ENCODE peak calls at places on chromosomes 7 and 10, in seven cellular contexts. One of them, this sample, is unnamed.

GRCh38 chr7:147245274-147245673 is 1128.7 kb downstream of the CNTNAP2 start:
- DNase-seq in HCT116: no peak
- DNase-seq in GM12878: no peak
- DNase-seq in HepG2: peak
- DNase-seq in HEK293T: peak
- DNase-seq in K562: peak
- DNase-seq in H1: peak
- DNase-seq in this sample: peak

GRCh38 chr7:40482794-40483374 is 348.1 kb downstream of the SUGCT start:
- DNase-seq in HCT116: no peak
- DNase-seq in GM12878: no peak
- DNase-seq in HepG2: no peak
- DNase-seq in HEK293T: no peak
- DNase-seq in K562: no peak
- DNase-seq in H1: no peak
- DNase-seq in this sample: no peak

GRCh38 chr7:64887756-64888508 is 15.1 kb upstream of the ZNF273 start:
- DNase-seq in HCT116: no peak
- DNase-seq in GM12878: no peak
- DNase-seq in HepG2: peak
- DNase-seq in HEK293T: no peak
- DNase-seq in K562: peak
- DNase-seq in H1: peak
- DNase-seq in this sample: peak

GRCh38 chr7:42221304-42221703 is 15.7 kb downstream of the GLI3 start:
- DNase-seq in HCT116: no peak
- DNase-seq in GM12878: no peak
- DNase-seq in HepG2: no peak
- DNase-seq in HEK293T: no peak
- DNase-seq in K562: no peak
- DNase-seq in H1: no peak
- DNase-seq in this sample: no peak

GRCh38 chr10:81733547-81733946 is 141.4 kb upstream of the NRG3 start:
- DNase-seq in HCT116: no peak
- DNase-seq in GM12878: no peak
- DNase-seq in HepG2: no peak
- DNase-seq in HEK293T: no peak
- DNase-seq in K562: no peak
- DNase-seq in H1: no peak
- DNase-seq in this sample: no peak

GRCh38 chr10:1677307-1677939 is 59.9 kb downstream of the ADARB2 start:
- DNase-seq in HCT116: no peak
- DNase-seq in GM12878: no peak
- DNase-seq in HepG2: no peak
- DNase-seq in HEK293T: no peak
- DNase-seq in K562: no peak
- DNase-seq in H1: no peak
- DNase-seq in this sample: no peak

GRCh38 chr7:132941905-132942304 is 140.0 kb downstream of the CHCHD3 start:
- DNase-seq in HCT116: no peak
- DNase-seq in GM12878: no peak
- DNase-seq in HepG2: no peak
- DNase-seq in HEK293T: no peak
- DNase-seq in K562: no peak
- DNase-seq in H1: no peak
- DNase-seq in this sample: no peak

GRCh38 chr10:79407811-79408795 is 37.3 kb downstream of the ZCCHC24 start:
- DNase-seq in HCT116: no peak
- DNase-seq in GM12878: no peak
- DNase-seq in HepG2: no peak
- DNase-seq in HEK293T: no peak
- DNase-seq in K562: no peak
- DNase-seq in H1: no peak
- DNase-seq in this sample: no peak

GRCh38 chr7:16594061-16594460 is 51.5 kb downstream of the ANKMY2 start:
- DNase-seq in HCT116: no peak
- DNase-seq in GM12878: no peak
- DNase-seq in HepG2: no peak
- DNase-seq in HEK293T: no peak
- DNase-seq in K562: no peak
- DNase-seq in H1: no peak
- DNase-seq in this sample: no peak

GRCh38 chr10:46518028-46518725 is 38.3 kb downstream of the GPRIN2 start:
- DNase-seq in HCT116: no peak
- DNase-seq in GM12878: no peak
- DNase-seq in HepG2: no peak
- DNase-seq in HEK293T: no peak
- DNase-seq in K562: no peak
- DNase-seq in H1: peak
- DNase-seq in this sample: peak

GRCh38 chr7:99387912-99388311 is 13.4 kb downstream of the ARPC1B start:
- DNase-seq in HCT116: no peak
- DNase-seq in GM12878: no peak
- DNase-seq in HepG2: no peak
- DNase-seq in HEK293T: no peak
- DNase-seq in K562: no peak
- DNase-seq in H1: no peak
- DNase-seq in this sample: no peak

GRCh38 chr10:104925232-104925851 is 284.3 kb downstream of the SORCS3 start:
- DNase-seq in HCT116: peak
- DNase-seq in GM12878: no peak
- DNase-seq in HepG2: peak
- DNase-seq in HEK293T: peak
- DNase-seq in K562: peak
- DNase-seq in H1: peak
- DNase-seq in this sample: peak

GRCh38 chr7:20735346-20736065 is 51.2 kb downstream of the SP8 start:
- DNase-seq in HCT116: no peak
- DNase-seq in GM12878: no peak
- DNase-seq in HepG2: no peak
- DNase-seq in HEK293T: no peak
- DNase-seq in K562: no peak
- DNase-seq in H1: no peak
- DNase-seq in this sample: no peak

GRCh38 chr10:29714096-29714874 is 79.5 kb upstream of the SVIL start:
- DNase-seq in HCT116: peak
- DNase-seq in GM12878: no peak
- DNase-seq in HepG2: no peak
- DNase-seq in HEK293T: no peak
- DNase-seq in K562: no peak
- DNase-seq in H1: no peak
- DNase-seq in this sample: no peak

DNA sequence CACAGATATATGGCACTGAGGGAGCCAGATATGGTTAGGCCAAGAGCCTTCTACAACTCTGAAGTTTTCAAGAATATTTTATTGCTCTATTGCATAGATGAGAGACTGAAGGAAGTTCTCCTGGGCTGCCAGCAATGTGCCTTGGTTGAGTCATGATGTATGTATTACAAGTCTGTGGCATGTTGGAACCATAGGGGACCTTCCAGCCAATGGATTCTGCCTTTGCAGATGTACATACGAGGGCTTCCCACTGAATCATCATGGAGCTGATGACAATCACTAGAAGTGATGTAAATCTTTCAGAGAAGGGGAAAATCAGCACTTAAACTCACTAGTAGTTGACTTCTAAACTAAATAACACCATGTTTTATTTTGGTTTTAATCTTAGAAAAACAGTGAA is 419.5 kb downstream of the PHTF2 start:
- DNase-seq in HCT116: no peak
- DNase-seq in GM12878: no peak
- DNase-seq in HepG2: no peak
- DNase-seq in HEK293T: no peak
- DNase-seq in K562: no peak
- DNase-seq in H1: no peak
- DNase-seq in this sample: no peak
- TF ChIP-seq SP1 in HCT116: no peak
- TF ChIP-seq SP1 in GM12878: no peak
- TF ChIP-seq SP1 in HepG2: no peak
- TF ChIP-seq SP1 in HEK293T: no peak
- TF ChIP-seq SP1 in K562: no peak
- TF ChIP-seq SP1 in H1: no peak
- TF ChIP-seq SP1 in this sample: no peak

GRCh38 chr7:4713183-4713784 is 31.2 kb downstream of the FOXK1 start:
- DNase-seq in HCT116: no peak
- DNase-seq in GM12878: no peak
- DNase-seq in HepG2: no peak
- DNase-seq in HEK293T: no peak
- DNase-seq in K562: peak
- DNase-seq in H1: no peak
- DNase-seq in this sample: no peak
- TF ChIP-seq SP1 in HCT116: no peak
- TF ChIP-seq SP1 in GM12878: no peak
- TF ChIP-seq SP1 in HepG2: no peak
- TF ChIP-seq SP1 in HEK293T: no peak
- TF ChIP-seq SP1 in K562: no peak
- TF ChIP-seq SP1 in H1: no peak
- TF ChIP-seq SP1 in this sample: no peak

GRCh38 chr7:32494946-32495297 is 367 bp upstream of the AVL9 start:
- DNase-seq in HCT116: no peak
- DNase-seq in GM12878: no peak
- DNase-seq in HepG2: no peak
- DNase-seq in HEK293T: no peak
- DNase-seq in K562: no peak
- DNase-seq in H1: no peak
- DNase-seq in this sample: no peak
- TF ChIP-seq SP1 in HCT116: no peak
- TF ChIP-seq SP1 in GM12878: no peak
- TF ChIP-seq SP1 in HepG2: no peak
- TF ChIP-seq SP1 in HEK293T: no peak
- TF ChIP-seq SP1 in K562: peak
- TF ChIP-seq SP1 in H1: no peak
- TF ChIP-seq SP1 in this sample: no peak

GRCh38 chr7:83548250-83548649 is 100.7 kb downstream of the SEMA3E start:
- DNase-seq in HCT116: no peak
- DNase-seq in GM12878: no peak
- DNase-seq in HepG2: no peak
- DNase-seq in HEK293T: no peak
- DNase-seq in K562: no peak
- DNase-seq in H1: no peak
- DNase-seq in this sample: no peak
- TF ChIP-seq SP1 in HCT116: no peak
- TF ChIP-seq SP1 in GM12878: no peak
- TF ChIP-seq SP1 in HepG2: no peak
- TF ChIP-seq SP1 in HEK293T: no peak
- TF ChIP-seq SP1 in K562: no peak
- TF ChIP-seq SP1 in H1: no peak
- TF ChIP-seq SP1 in this sample: no peak

GRCh38 chr7:95929710-95930295 is 157.4 kb downstream of the DYNC1I1 start:
- DNase-seq in HCT116: no peak
- DNase-seq in GM12878: no peak
- DNase-seq in HepG2: no peak
- DNase-seq in HEK293T: no peak
- DNase-seq in K562: no peak
- DNase-seq in H1: no peak
- DNase-seq in this sample: no peak
- TF ChIP-seq SP1 in HCT116: no peak
- TF ChIP-seq SP1 in GM12878: no peak
- TF ChIP-seq SP1 in HepG2: no peak
- TF ChIP-seq SP1 in HEK293T: no peak
- TF ChIP-seq SP1 in K562: no peak
- TF ChIP-seq SP1 in H1: no peak
- TF ChIP-seq SP1 in this sample: no peak

GRCh38 chr10:43229208-43230061 is 37.4 kb downstream of the RASGEF1A start:
- DNase-seq in HCT116: no peak
- DNase-seq in GM12878: no peak
- DNase-seq in HepG2: no peak
- DNase-seq in HEK293T: peak
- DNase-seq in K562: no peak
- DNase-seq in H1: peak
- DNase-seq in this sample: peak
- TF ChIP-seq SP1 in HCT116: no peak
- TF ChIP-seq SP1 in GM12878: no peak
- TF ChIP-seq SP1 in HepG2: no peak
- TF ChIP-seq SP1 in HEK293T: no peak
- TF ChIP-seq SP1 in K562: no peak
- TF ChIP-seq SP1 in H1: no peak
- TF ChIP-seq SP1 in this sample: peak

GRCh38 chr7:123905714-123906113 is 19.3 kb upstream of the SPAM1 start:
- DNase-seq in HCT116: no peak
- DNase-seq in GM12878: no peak
- DNase-seq in HepG2: no peak
- DNase-seq in HEK293T: no peak
- DNase-seq in K562: no peak
- DNase-seq in H1: no peak
- DNase-seq in this sample: no peak
- TF ChIP-seq SP1 in HCT116: no peak
- TF ChIP-seq SP1 in GM12878: no peak
- TF ChIP-seq SP1 in HepG2: no peak
- TF ChIP-seq SP1 in HEK293T: no peak
- TF ChIP-seq SP1 in K562: no peak
- TF ChIP-seq SP1 in H1: no peak
- TF ChIP-seq SP1 in this sample: no peak

GRCh38 chr10:96972264-96972663 is 140.2 kb downstream of the LCOR start:
- DNase-seq in HCT116: no peak
- DNase-seq in GM12878: no peak
- DNase-seq in HepG2: no peak
- DNase-seq in HEK293T: no peak
- DNase-seq in K562: no peak
- DNase-seq in H1: no peak
- DNase-seq in this sample: no peak
- TF ChIP-seq SP1 in HCT116: no peak
- TF ChIP-seq SP1 in GM12878: no peak
- TF ChIP-seq SP1 in HepG2: no peak
- TF ChIP-seq SP1 in HEK293T: no peak
- TF ChIP-seq SP1 in K562: no peak
- TF ChIP-seq SP1 in H1: no peak
- TF ChIP-seq SP1 in this sample: no peak

This sample was measured in WTC11.